ENCODE peak calls at places on chromosomes 16 and 17, in four cellular contexts. F is mammary epithelial cell, E is ACHN, Y is NCI-H1092 treated with DMSO at 0.1 percent for 48 hours. K is an unnamed sample.

GRCh38 chr16:85716680-85717038 is 27.9 kb upstream of the GINS2 start:
- DNase-seq in Y (peak; percentile 53), F (no peak), E (no peak), K (no peak)

GRCh38 chr17:63041251-63041650 is 75.2 kb downstream of the TANC2 start:
- DNase-seq in E (no peak), Y (no peak), F (no peak), K (no peak)

GRCh38 chr16:49986351-49987124 is 38.5 kb upstream of the CNEP1R1 start:
- DNase-seq in F (no peak), Y (peak; percentile 45), E (no peak), K (peak; percentile 18)

GRCh38 chr17:17815436-17816200 is 21.2 kb downstream of the SREBF1 start:
- DNase-seq in E (no peak), F (no peak), Y (no peak), K (no peak)

GRCh38 chr17:30200086-30200485 is 35.4 kb downstream of the SLC6A4 start:
- DNase-seq in F (no peak), E (no peak), Y (no peak), K (no peak)

GRCh38 chr17:64252831-64253230 is 10.2 kb downstream of the TEX2 start:
- DNase-seq in E (no peak), F (peak; percentile 29), Y (no peak), K (no peak)

GRCh38 chr16:9800180-9800738 is 382.0 kb downstream of the GRIN2A start:
- DNase-seq in E (no peak), F (no peak), Y (no peak), K (no peak)

GRCh38 chr17:72518810-72519597 is 398.2 kb downstream of the SOX9 start:
- DNase-seq in E (no peak), F (no peak), Y (peak; percentile 92), K (peak; percentile 88)

GRCh38 chr16:88526906-88527185 is 43.4 kb upstream of the ZC3H18 start:
- DNase-seq in F (no peak), E (no peak), Y (no peak), K (no peak)

GRCh38 chr16:1088295-1089170 is 7.5 kb downstream of the C1QTNF8 start:
- DNase-seq in Y (peak; percentile 77), E (no peak), F (no peak), K (no peak)

GRCh38 chr16:318628-319027 is 33.9 kb downstream of the AXIN1 start:
- DNase-seq in E (peak; percentile 31), F (no peak), Y (no peak), K (peak; percentile 46)

GRCh38 chr16:85275533-85276249 is 163.4 kb upstream of the CIBAR2 start:
- DNase-seq in F (peak; percentile 32), E (peak; percentile 67), Y (peak; percentile 64), K (peak; percentile 67)

GRCh38 chr17:27244481-27245223 is 49.3 kb upstream of the WSB1 start:
- DNase-seq in Y (no peak), E (no peak), F (peak; percentile 90), K (no peak)

GRCh38 chr17:55451203-55451641 is 29.6 kb upstream of the MMD start:
- DNase-seq in F (no peak), Y (no peak), E (no peak), K (no peak)

GRCh38 chr16:8026450-8026849 is 563.9 kb downstream of the TMEM114 start:
- DNase-seq in E (peak; percentile 33), Y (no peak), F (no peak), K (no peak)

GRCh38 chr17:76953066-76953465 is 84.9 kb downstream of the MGAT5B start:
- DNase-seq in Y (no peak), E (no peak), F (no peak), K (no peak)

GRCh38 chr17:72401883-72402726 is 281.3 kb downstream of the SOX9 start:
- DNase-seq in F (no peak), E (no peak), Y (no peak), K (no peak)

GRCh38 chr16:79026117-79026516 is 574.4 kb downstream of the MAF start:
- DNase-seq in Y (no peak), F (no peak), E (no peak), K (no peak)

GRCh38 chr17:44010966-44011647 is 3.7 kb downstream of the TMEM101 start:
- DNase-seq in E (no peak), F (no peak), Y (no peak), K (no peak)

GRCh38 chr16:49961087-49961486 is 63.9 kb upstream of the CNEP1R1 start:
- DNase-seq in E (no peak), Y (peak; percentile 26), F (peak; percentile 55), K (no peak)

GRCh38 chr17:17902357-17902756 is 65.6 kb upstream of the SREBF1 start:
- DNase-seq in F (no peak), Y (no peak), E (no peak), K (no peak)

GRCh38 chr17:77930780-77931768 is 27.4 kb upstream of the TNRC6C start:
- DNase-seq in E (no peak), F (no peak), Y (no peak), K (no peak)

GRCh38 chr16:10525214-10525825 is 55.1 kb downstream of the EMP2 start:
- DNase-seq in Y (no peak), E (no peak), F (no peak), K (no peak)

GRCh38 chr17:7029659-7030058 is 6.2 kb upstream of the SLC16A13 start:
- DNase-seq in E (no peak), F (no peak), Y (no peak), K (peak; percentile 17)

GRCh38 chr16:73365010-73365409 is 317.1 kb upstream of the ZFHX3 start:
- DNase-seq in F (no peak), Y (peak; percentile 81), E (no peak), K (peak; percentile 1)

GRCh38 chr17:42253173-42253545 is 23.0 kb downstream of the STAT5B start:
- DNase-seq in F (no peak), E (no peak), Y (no peak), K (no peak)

GRCh38 chr16:81321537-81321936 is 6.8 kb downstream of the GAN start:
- DNase-seq in Y (no peak), F (no peak), E (no peak), K (no peak)

GRCh38 chr17:17723354-17724261 is 42.4 kb downstream of the RAI1 start:
- DNase-seq in F (no peak), E (no peak), Y (peak; percentile 73), K (peak; percentile 83)

GRCh38 chr16:6375471-6376075 is 957.1 kb upstream of the RBFOX1 start:
- DNase-seq in Y (no peak), F (no peak), E (no peak), K (peak; percentile 31)

GRCh38 chr17:34099859-34100258 is 155.2 kb upstream of the CCL2 start:
- DNase-seq in E (no peak), Y (no peak), F (no peak), K (no peak)

GRCh38 chr17:45265823-45266222 is 3.9 kb upstream of the SPATA32 start:
- DNase-seq in E (peak; percentile 95), F (peak; percentile 27), Y (no peak), K (no peak)

GRCh38 chr17:80264048-80264792 is 3.6 kb downstream of the RNF213 start:
- DNase-seq in F (no peak), E (no peak), Y (no peak), K (no peak)

GRCh38 chr17:80738020-80738380 is 193.4 kb downstream of the RPTOR start:
- DNase-seq in F (no peak), Y (no peak), E (no peak), K (no peak)

GRCh38 chr17:49574283-49574892 is 1.3 kb upstream of the NXPH3 start:
- DNase-seq in Y (no peak), E (no peak), F (no peak), K (no peak)